ENCODE peak calls at places on chromosomes 12 and 14, in six cellular contexts. V is HCT116, B is psoas muscle, L is OCI-LY7, C is fibroblast of lung, F is heart right ventricle. T is an unnamed sample.

GRCh38 chr12:110246690-110247339 is 34.2 kb upstream of the ATP2A2 start:
- DNase-seq in V (no peak), C (no peak), L (no peak), F (peak; percentile 48), B (no peak), T (no peak)

GRCh38 chr12:52220456-52220855 is 12.6 kb upstream of the KRT7 start:
- DNase-seq in V (no peak), L (no peak), B (no peak), F (no peak), C (no peak), T (no peak)

GRCh38 chr14:34713681-34714319 is 593 bp downstream of the CFL2 start:
- DNase-seq in B (peak; percentile 49), V (no peak), L (peak; percentile 47), C (peak; percentile 78), F (peak; percentile 9), T (peak; percentile 81)

GRCh38 chr12:91877022-91877421 is 268.6 kb downstream of the BTG1 start:
- DNase-seq in B (peak; percentile 15), F (no peak), L (peak; percentile 20), V (no peak), C (peak; percentile 41), T (peak; percentile 67)

GRCh38 chr14:63203618-63204406 is 431 bp upstream of the RHOJ start:
- DNase-seq in V (no peak), F (peak; percentile 60), B (peak; percentile 70), L (no peak), C (peak; percentile 99), T (peak; percentile 92)

GRCh38 chr12:47549258-47549657 is 156.6 kb downstream of the RPAP3 start:
- DNase-seq in L (no peak), B (no peak), V (no peak), F (no peak), C (no peak), T (no peak)

GRCh38 chr12:12190087-12190809 is 76.6 kb downstream of the LRP6 start:
- DNase-seq in L (no peak), B (no peak), V (no peak), C (no peak), F (no peak), T (no peak)

GRCh38 chr12:109475993-109476806 is 900 bp downstream of the KCTD10 start:
- DNase-seq in V (no peak), F (no peak), C (peak; percentile 19), B (no peak), L (peak; percentile 4), T (peak; percentile 48)

GRCh38 chr14:90513151-90514014 is 116.6 kb downstream of the CALM1 start:
- DNase-seq in L (no peak), B (no peak), F (peak; percentile 85), V (no peak), C (peak; percentile 54), T (no peak)

GRCh38 chr12:127650626-127651025 is 616.3 kb upstream of the TMEM132C start:
- DNase-seq in V (no peak), B (no peak), F (no peak), L (no peak), C (no peak), T (peak; percentile 92)

GRCh38 chr14:88463318-88463717 is 77.9 kb downstream of the SPATA7 start:
- DNase-seq in B (no peak), L (peak; percentile 22), C (no peak), F (no peak), V (peak; percentile 12), T (no peak)

GRCh38 chr12:100827901-100828520 is 33.4 kb downstream of the ANO4 start:
- DNase-seq in V (peak; percentile 23), B (no peak), F (no peak), L (peak; percentile 35), C (peak; percentile 61), T (peak; percentile 50)

GRCh38 chr14:93013368-93013719 is 90.4 kb downstream of the CHGA start:
- DNase-seq in F (no peak), C (no peak), L (no peak), B (no peak), V (no peak), T (peak; percentile 77)

GRCh38 chr14:105168979-105169507 is 467 bp upstream of the JAG2 start:
- DNase-seq in B (no peak), L (peak; percentile 55), C (no peak), V (no peak), F (peak; percentile 56), T (no peak)

GRCh38 chr14:55306938-55307589 is 35.8 kb downstream of the FBXO34 start:
- DNase-seq in B (no peak), V (no peak), F (no peak), L (no peak), C (no peak), T (no peak)

GRCh38 chr14:31968107-31968810 is 108.8 kb upstream of the ARHGAP5 start:
- DNase-seq in F (no peak), C (no peak), B (no peak), V (no peak), L (peak; percentile 27), T (peak; percentile 65)

GRCh38 chr14:99516156-99517045 is 35.2 kb downstream of the CCNK start:
- DNase-seq in C (no peak), F (no peak), L (no peak), V (no peak), B (no peak), T (no peak)

GRCh38 chr12:83823386-83824045 is 1089.1 kb downstream of the SLC6A15 start:
- DNase-seq in F (peak; percentile 43), V (peak; percentile 44), L (peak; percentile 55), B (no peak), C (peak; percentile 18), T (no peak)

GRCh38 chr12:64385468-64385867 is 5.1 kb downstream of the C12orf56 start:
- DNase-seq in L (no peak), B (no peak), C (no peak), V (peak; percentile 47), F (no peak), T (no peak)

GRCh38 chr12:127270193-127270592 is 996.8 kb upstream of the TMEM132C start:
- DNase-seq in L (no peak), F (no peak), C (peak; percentile 14), B (no peak), V (no peak), T (peak; percentile 97)

GRCh38 chr12:4809449-4810218 is 89.4 kb downstream of the GALNT8 start:
- DNase-seq in V (no peak), L (no peak), F (no peak), C (no peak), B (peak; percentile 24), T (no peak)

GRCh38 chr12:6943719-6944380 is at the start of the genes C12orf57 and RNU7-1:
- DNase-seq in F (peak; percentile 77), C (no peak), B (peak; percentile 79), V (peak; percentile 96), L (peak; percentile 95), T (peak; percentile 81)

GRCh38 chr12:59283012-59283411 is 312.8 kb upstream of the SLC16A7 start:
- DNase-seq in L (no peak), F (no peak), V (no peak), C (no peak), B (no peak), T (no peak)

GRCh38 chr12:47360771-47361388 is 281.1 kb upstream of the AMIGO2 start:
- DNase-seq in V (no peak), L (peak; percentile 41), F (no peak), C (no peak), B (no peak), T (no peak)

GRCh38 chr14:69138189-69138535 is 14.8 kb downstream of the DCAF5 start:
- DNase-seq in V (no peak), F (no peak), B (no peak), L (no peak), C (peak; percentile 72), T (peak; percentile 78)

GRCh38 chr14:91577632-91578233 is 67.6 kb upstream of the PPP4R3A start:
- DNase-seq in L (no peak), C (no peak), F (no peak), V (no peak), B (no peak), T (no peak)

GRCh38 chr14:91575469-91576208 is 65.5 kb upstream of the PPP4R3A start:
- DNase-seq in V (no peak), L (no peak), B (no peak), F (no peak), C (no peak), T (no peak)

GRCh38 chr14:91570021-91570420 is 59.9 kb upstream of the PPP4R3A start:
- DNase-seq in B (no peak), C (no peak), F (no peak), V (no peak), L (no peak), T (no peak)

GRCh38 chr14:91573528-91573893 is 63.4 kb upstream of the PPP4R3A start:
- DNase-seq in L (no peak), V (no peak), C (no peak), F (no peak), B (no peak), T (no peak)

GRCh38 chr14:91573894-91574837 is 64.1 kb upstream of the PPP4R3A start:
- DNase-seq in V (peak; percentile 68), F (peak; percentile 13), B (peak; percentile 25), L (no peak), C (peak; percentile 13), T (peak; percentile 66)
- TF ChIP-seq CTCF in V (no peak), F (no peak), B (no peak), L (no peak), C (no peak), T (no peak)

GRCh38 chr14:95014036-95014435 is 143.3 kb downstream of the DICER1 start:
- DNase-seq in V (no peak), F (no peak), C (no peak), B (no peak), L (no peak), T (no peak)
- H3K4me3 ChIP-seq in V (no peak overlapping the region), F (no peak overlapping the region), C (no peak overlapping the region), B (no peak overlapping the region), L (no peak overlapping the region), T (no peak overlapping the region)

DNA sequence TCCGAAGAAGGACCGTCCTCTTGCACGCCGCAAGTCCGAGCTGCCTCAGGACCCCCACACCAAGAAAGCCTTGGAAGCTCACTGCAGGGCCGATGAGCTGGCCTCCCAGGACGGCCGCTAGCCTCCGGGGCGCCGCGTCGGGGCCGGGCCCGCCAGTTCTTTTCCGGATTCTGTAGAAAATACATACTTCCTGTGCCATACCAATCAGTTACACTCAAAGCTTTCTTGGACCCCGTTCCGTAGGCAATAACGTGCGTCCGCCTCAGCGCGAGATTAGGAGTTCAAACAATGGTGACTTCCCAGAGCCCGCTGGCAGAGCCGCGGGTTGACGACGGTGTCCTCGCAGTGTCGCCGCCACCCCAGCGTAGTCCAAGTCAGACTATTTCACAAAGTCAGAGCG is 39.2 kb upstream of the DYNC1H1 start:
- DNase-seq in F (no peak), B (no peak), V (no peak), C (no peak), L (no peak), T (no peak)
- TF ChIP-seq CTCF in F (no peak), B (no peak), V (no peak), C (no peak), L (no peak), T (no peak)

DNA sequence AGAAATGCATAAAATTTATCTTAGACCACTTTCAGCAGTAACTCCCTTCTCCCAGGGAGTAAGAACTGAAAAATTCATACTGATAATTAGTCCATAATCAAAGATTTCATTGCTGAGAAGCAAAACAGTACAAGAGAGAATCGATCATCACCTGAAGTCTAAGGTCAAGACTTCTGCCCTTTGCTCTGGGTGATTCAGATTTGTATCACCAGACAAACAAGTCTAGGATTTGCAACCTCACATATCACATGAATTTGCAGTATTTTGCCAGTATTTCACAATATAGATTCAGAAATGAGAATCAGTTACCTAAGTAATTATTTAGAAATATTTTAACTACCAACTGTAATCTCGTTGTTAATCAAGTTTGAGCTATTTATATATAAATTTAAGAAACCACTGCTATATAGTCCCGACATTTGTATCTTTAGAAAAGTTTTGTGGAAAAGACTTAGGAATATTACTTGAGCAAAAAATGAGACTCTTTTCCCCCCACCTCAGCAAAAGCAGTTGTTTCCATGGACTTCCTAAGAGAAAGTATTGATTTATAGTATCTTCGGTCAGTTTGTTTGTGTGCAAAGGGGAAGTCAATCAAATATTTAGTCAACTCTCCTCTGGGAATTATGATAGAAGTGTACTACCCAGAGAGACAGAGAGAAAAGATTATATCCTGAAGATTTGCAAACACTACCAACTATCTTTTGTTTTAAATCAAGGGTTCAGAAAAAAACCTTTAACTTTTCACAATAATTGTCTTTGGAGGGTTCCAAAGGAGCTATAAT is 840.1 kb downstream of the TRHDE start:
- DNase-seq in B (no peak), V (no peak), C (no peak), L (no peak), F (no peak), T (no peak)
- H3K4me3 ChIP-seq in B (no peak overlapping the region), V (no peak overlapping the region), C (no peak overlapping the region), L (no peak overlapping the region), F (no peak overlapping the region), T (no peak overlapping the region)